ENCODE peak calls at places on chromosomes 7 and 10, in ten cellular contexts. Z is posterior cingulate gyrus; B is effector memory CD8-positive, alpha-beta T cell; X is AG10803; M is cardiac muscle cell; A is suprapubic skin; I is HEK293T; E is non-pigmented ciliary epithelial cell; S is T-helper 9 cell; C is progenitor cell of endocrine pancreas. T is an unnamed sample.

GRCh38 chr10:75079436-75080083 is 31.9 kb upstream of the SAMD8 start:
- DNase-seq in Z (no peak), B (no peak), X (no peak), M (no peak), A (no peak), I (no peak), E (no peak), S (no peak), C (no peak), T (peak)

GRCh38 chr7:142094861-142095260 is 16.7 kb upstream of the MGAM2 start:
- DNase-seq in Z (no peak), B (no peak), X (no peak), M (no peak), A (no peak), I (no peak), E (no peak), S (no peak), C (no peak), T (no peak)

GRCh38 chr10:10361486-10361885 is 656.2 kb upstream of the CELF2 start:
- DNase-seq in Z (no peak), B (no peak), X (no peak), M (no peak), A (no peak), I (no peak), E (no peak), S (no peak), C (no peak), T (no peak)

GRCh38 chr10:43254199-43254730 is 12.6 kb downstream of the RASGEF1A start:
- DNase-seq in Z (no peak), B (peak), X (no peak), M (no peak), A (no peak), I (no peak), E (no peak), S (no peak), C (peak), T (no peak)

GRCh38 chr7:139679731-139680594 is 97.8 kb downstream of the HIPK2 start:
- DNase-seq in Z (no peak), B (no peak), X (no peak), M (no peak), A (no peak), I (no peak), E (no peak), S (no peak), C (no peak), T (no peak)

GRCh38 chr10:70649526-70649925 is 22.8 kb upstream of the ADAMTS14 start:
- DNase-seq in Z (no peak), B (no peak), X (peak), M (no peak), A (no peak), I (no peak), E (no peak), S (no peak), C (no peak), T (no peak)

GRCh38 chr10:22621726-22622125 is 92.7 kb downstream of the PIP4K2A start:
- DNase-seq in Z (no peak), B (no peak), X (no peak), M (no peak), A (no peak), I (no peak), E (no peak), S (no peak), C (no peak), T (no peak)

GRCh38 chr10:62498271-62498670 is 124.1 kb downstream of the ZNF365 start:
- DNase-seq in Z (no peak), B (no peak), X (no peak), M (no peak), A (no peak), I (no peak), E (no peak), S (no peak), C (no peak), T (no peak)

GRCh38 chr7:116683786-116684185 is 11.8 kb downstream of the MET start:
- DNase-seq in Z (no peak), B (no peak), X (no peak), M (no peak), A (no peak), I (no peak), E (no peak), S (no peak), C (no peak), T (peak)

GRCh38 chr10:97210576-97210975 is 24.8 kb upstream of the SLIT1 start:
- DNase-seq in Z (peak), B (peak), X (peak), M (peak), A (peak), I (peak), E (no peak), S (peak), C (peak), T (peak)

GRCh38 chr10:94200148-94200846 is 162.4 kb downstream of the NOC3L start:
- DNase-seq in Z (no peak), B (no peak), X (no peak), M (no peak), A (no peak), I (no peak), E (no peak), S (no peak), C (no peak), T (no peak)

GRCh38 chr7:151588982-151589381 is 69.3 kb upstream of the RHEB start:
- DNase-seq in Z (no peak), B (no peak), X (no peak), M (no peak), A (no peak), I (no peak), E (no peak), S (no peak), C (no peak), T (no peak)

T was measured in KBM-7.